ENCODE peak calls at places on chromosomes 11 and 22, in ten cellular contexts. W is tibial artery, V is uterus, B is Peyer's patch, X is fibroblast of lung, U is substantia nigra, Y is cardiac muscle cell, G is iPS DF 6.9, P is lower lobe of right lung, S is GM23248. F is an unnamed sample.

GRCh38 chr11:134418119-134418840 is 6.2 kb upstream of the B3GAT1 start:
- DNase-seq in V (no peak), Y (peak; percentile 40), P (no peak), W (no peak), B (no peak), G (no peak), X (no peak), S (peak; percentile 46), U (peak; percentile 25), F (no peak)

GRCh38 chr22:48224332-48224731 is 1461.9 kb downstream of the TBC1D22A start:
- DNase-seq in W (no peak), P (no peak), U (no peak), S (no peak), B (no peak), V (no peak), Y (no peak), G (no peak), X (no peak), F (no peak)

GRCh38 chr11:100752371-100753073 is 65.4 kb downstream of the ARHGAP42 start:
- DNase-seq in V (no peak), S (no peak), B (no peak), X (no peak), G (no peak), Y (no peak), P (no peak), W (no peak), U (no peak), F (no peak)

GRCh38 chr11:61715877-61716276 is 35.7 kb downstream of the DAGLA start:
- DNase-seq in G (no peak), U (no peak), P (no peak), Y (no peak), W (no peak), B (no peak), S (no peak), X (no peak), V (no peak), F (no peak)

GRCh38 chr11:126669416-126669815 is 313.9 kb downstream of the ST3GAL4 start:
- DNase-seq in U (no peak), W (no peak), B (no peak), P (no peak), S (peak; percentile 83), Y (peak; percentile 22), X (peak; percentile 70), V (no peak), G (no peak), F (no peak)

GRCh38 chr11:107824668-107825369 is 33.8 kb downstream of the SLC35F2 start:
- DNase-seq in U (no peak), B (no peak), G (no peak), S (peak; percentile 22), X (peak; percentile 73), W (no peak), P (no peak), V (no peak), Y (no peak), F (no peak)

GRCh38 chr22:29231971-29232959 is 26.6 kb downstream of the EMID1 start:
- DNase-seq in B (no peak), V (peak; percentile 72), X (no peak), S (no peak), U (no peak), W (no peak), Y (peak; percentile 63), P (no peak), G (no peak), F (peak; percentile 39)

GRCh38 chr22:42902875-42903510 is 45.9 kb upstream of the ARFGAP3 start:
- DNase-seq in V (no peak), Y (peak; percentile 54), B (no peak), X (no peak), S (no peak), U (no peak), P (no peak), W (no peak), G (no peak), F (no peak)

DNA sequence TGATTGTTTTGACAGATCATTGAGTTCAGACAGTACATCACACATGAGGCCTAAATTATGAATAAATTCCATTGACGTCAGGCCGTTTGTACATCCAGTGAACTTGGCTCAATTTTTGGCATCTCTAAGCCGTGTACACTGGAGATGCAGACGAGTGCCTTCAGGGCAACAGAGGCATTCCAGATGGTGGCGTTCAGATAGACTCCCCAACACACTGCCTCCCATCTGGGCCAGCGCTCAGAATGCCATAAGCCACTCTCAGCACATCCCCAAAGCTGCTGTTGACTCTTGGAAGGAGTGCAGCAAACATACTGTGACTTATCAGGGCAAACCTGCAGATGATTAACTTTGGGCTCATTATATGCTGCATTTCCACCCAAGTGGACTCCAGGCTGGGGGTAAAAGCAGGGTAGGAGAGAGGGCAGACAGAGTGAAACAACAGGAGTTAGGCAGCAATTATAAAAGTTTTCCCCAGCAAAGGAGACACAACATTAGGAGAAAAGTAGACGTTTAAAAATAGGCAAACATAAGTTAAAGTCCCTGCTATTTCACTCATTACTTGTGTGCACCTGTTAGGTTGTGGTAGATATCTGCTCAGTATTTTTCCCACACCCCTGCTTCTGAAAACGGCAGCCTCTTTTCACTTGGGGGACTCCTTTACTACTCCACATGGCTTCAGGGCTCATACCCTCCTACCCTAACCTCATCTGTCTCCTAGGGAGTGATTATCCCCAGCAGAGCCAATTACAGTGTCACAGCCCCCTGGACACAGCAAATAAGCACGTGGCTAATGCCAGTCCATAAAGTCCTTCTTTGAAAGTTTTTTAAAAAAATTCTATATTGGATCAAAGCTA is 60.1 kb upstream of the PDE3B start:
- DNase-seq in X (no peak), W (no peak), U (no peak), S (no peak), G (no peak), P (no peak), V (no peak), Y (peak; percentile 35), B (peak; percentile 53), F (no peak)
- H3K27ac ChIP-seq in X (no peak overlapping the region), W (no peak overlapping the region), U (no peak overlapping the region), S (no peak overlapping the region), G (no peak overlapping the region), P (no peak overlapping the region), V (no peak overlapping the region), Y (no peak overlapping the region), B (peak overlapping the region; percentile 35), F (no peak overlapping the region)

GRCh38 chr22:50007057-50007511 is 5.5 kb downstream of the IL17REL start:
- DNase-seq in S (no peak), U (no peak), B (peak; percentile 74), W (no peak), G (no peak), Y (no peak), X (no peak), V (no peak), P (no peak), F (no peak)

GRCh38 chr22:50010676-50011446 is 1.7 kb downstream of the IL17REL start:
- DNase-seq in G (no peak), Y (no peak), W (no peak), P (peak; percentile 28), V (no peak), U (no peak), S (no peak), B (peak; percentile 44), X (no peak), F (no peak)

GRCh38 chr22:50009765-50010675 is 2.5 kb downstream of the IL17REL start:
- DNase-seq in B (peak; percentile 37), V (no peak), W (no peak), G (no peak), P (peak; percentile 43), U (no peak), S (no peak), Y (no peak), X (no peak), F (no peak)

GRCh38 chr22:50009251-50009650 is 3.3 kb downstream of the IL17REL start:
- DNase-seq in S (no peak), V (no peak), W (no peak), P (peak; percentile 36), U (no peak), X (no peak), G (no peak), Y (no peak), B (peak; percentile 20), F (no peak)

DNA sequence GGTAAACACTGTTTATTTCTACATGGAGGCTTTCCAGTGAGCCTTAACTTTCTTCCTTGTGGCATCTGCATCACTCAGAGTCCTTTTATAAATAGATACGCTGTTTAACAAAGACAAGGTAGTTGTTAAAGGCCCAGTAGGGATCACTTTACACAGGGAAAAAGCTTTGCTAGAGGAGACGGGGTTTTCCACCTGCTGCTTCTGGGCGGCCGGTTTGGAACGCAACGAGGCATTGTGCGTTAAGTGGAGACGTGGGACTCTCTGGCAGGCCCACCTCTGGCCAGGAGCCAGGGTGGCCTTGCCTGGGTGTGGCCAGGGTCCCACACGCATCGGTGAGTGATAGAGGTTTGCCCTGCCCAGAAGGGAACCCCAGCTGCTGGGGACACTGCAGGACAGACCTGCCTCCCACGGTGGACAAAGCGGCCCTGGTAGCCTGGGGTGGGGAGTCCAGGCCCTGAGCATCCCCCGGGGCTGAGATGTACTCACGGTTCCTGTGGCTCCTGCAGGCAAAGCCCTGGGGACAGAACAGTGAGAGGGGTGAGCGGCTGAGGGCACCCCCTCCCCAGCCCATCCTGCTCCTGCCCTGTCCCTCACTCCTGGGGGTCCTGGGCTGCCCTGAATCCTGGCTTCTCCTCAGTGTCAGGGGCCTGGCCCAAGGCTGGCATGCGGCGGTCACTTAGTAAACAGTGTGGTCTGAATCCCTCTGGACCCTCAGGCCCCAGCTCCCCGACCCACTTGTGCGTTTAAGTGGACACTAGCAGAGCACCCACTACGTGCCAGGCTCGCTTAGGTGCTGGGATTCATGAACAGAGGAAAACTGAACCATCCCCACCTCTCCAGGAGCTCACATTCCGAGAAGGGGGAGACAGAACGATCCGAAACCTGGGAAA is 4.2 kb downstream of the IL17REL start:
- DNase-seq in S (no peak), P (peak; percentile 43), B (peak; percentile 47), G (no peak), W (no peak), U (no peak), V (no peak), X (no peak), Y (no peak), F (peak; percentile 46)
- H3K27ac ChIP-seq in S (no peak overlapping the region), P (no peak overlapping the region), B (no peak overlapping the region), G (no peak overlapping the region), W (no peak overlapping the region), U (no peak overlapping the region), V (no peak overlapping the region), X (no peak overlapping the region), Y (no peak overlapping the region), F (peak overlapping the region; percentile 21)

DNA sequence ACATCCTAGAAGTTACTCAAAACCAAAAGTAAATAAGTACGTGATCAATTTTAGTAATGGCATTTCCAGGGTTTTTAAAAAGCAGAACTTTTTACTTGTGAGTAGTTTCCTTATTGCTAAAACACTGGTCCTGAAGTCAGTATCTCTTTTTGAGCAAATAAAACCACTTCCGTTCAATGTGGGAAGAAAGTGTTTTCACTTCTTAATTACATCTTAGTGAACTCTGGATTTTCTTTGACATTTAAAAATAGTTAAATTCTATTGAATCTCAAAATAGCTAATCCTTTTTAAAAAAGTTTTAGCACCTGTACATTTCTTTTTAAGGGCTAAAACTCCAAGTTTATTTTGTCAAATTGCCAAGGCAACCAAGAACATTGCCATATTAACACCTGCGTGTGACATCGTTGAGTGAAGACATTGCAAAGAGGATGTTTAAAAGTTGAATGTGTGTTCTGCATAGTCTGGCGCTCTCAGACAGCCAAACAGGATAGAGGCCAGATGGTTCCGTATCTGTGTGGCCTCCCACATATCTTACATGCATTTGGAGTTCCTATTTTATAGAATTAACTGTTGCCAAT is 17.2 kb upstream of the OR5B21 start:
- DNase-seq in W (no peak), Y (peak; percentile 31), G (no peak), U (no peak), V (no peak), X (no peak), B (no peak), P (no peak), S (no peak), F (no peak)
- H3K27ac ChIP-seq in W (no peak overlapping the region), Y (no peak overlapping the region), G (no peak overlapping the region), U (no peak overlapping the region), V (no peak overlapping the region), X (no peak overlapping the region), B (peak overlapping the region; percentile 54), P (peak overlapping the region; percentile 5), S (no peak overlapping the region), F (peak overlapping the region; percentile 40)

GRCh38 chr22:37909756-37910155 is 3.7 kb downstream of the MICALL1 start:
- DNase-seq in S (peak; percentile 37), V (no peak), X (no peak), B (no peak), P (no peak), W (no peak), G (no peak), U (no peak), Y (no peak), F (no peak)

GRCh38 chr22:37911697-37912096 is 5.6 kb downstream of the MICALL1 start:
- DNase-seq in W (no peak), Y (no peak), B (no peak), P (no peak), U (no peak), G (no peak), S (no peak), V (no peak), X (no peak), F (no peak)

GRCh38 chr22:37911273-37911672 is 5.2 kb downstream of the MICALL1 start:
- DNase-seq in W (no peak), V (no peak), S (no peak), P (no peak), Y (no peak), G (no peak), U (no peak), B (no peak), X (no peak), F (no peak)

GRCh38 chr22:37912171-37912570 is 6.1 kb downstream of the MICALL1 start:
- DNase-seq in U (no peak), P (no peak), S (no peak), G (no peak), X (no peak), V (no peak), B (no peak), Y (no peak), W (no peak), F (no peak)

DNA sequence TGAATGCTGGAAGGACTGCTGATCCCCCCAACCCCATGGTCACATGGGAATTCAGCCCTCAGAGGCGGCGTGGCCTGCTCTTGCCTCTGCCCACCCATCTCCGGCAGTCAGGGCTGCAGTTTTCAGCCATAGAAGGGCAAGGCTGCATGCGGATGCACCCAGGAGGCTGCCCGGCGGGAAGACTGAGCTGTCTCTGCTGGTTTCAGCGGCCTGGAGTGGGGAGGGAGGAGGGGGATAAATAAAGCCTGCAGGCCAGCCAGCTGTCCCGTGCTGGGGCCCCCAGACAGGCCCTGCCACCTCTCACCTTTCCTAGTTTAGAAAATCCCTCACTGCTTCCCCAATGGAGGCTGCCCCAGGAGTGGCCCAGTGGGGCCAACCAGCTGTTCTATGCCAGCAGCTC is 4.8 kb downstream of the MICALL1 start:
- DNase-seq in P (no peak), S (no peak), W (no peak), G (no peak), X (no peak), U (peak; percentile 30), V (peak; percentile 50), Y (no peak), B (no peak), F (no peak)
- H3K27ac ChIP-seq in P (peak overlapping the region; percentile 18), S (no peak overlapping the region), W (peak overlapping the region; percentile 69), G (no peak overlapping the region), X (no peak overlapping the region), U (peak overlapping the region; percentile 80), V (peak overlapping the region; percentile 94), Y (peak overlapping the region; percentile 73), B (no peak overlapping the region), F (no peak overlapping the region)